ENCODE peak calls at places on chromosomes 5 and 9, in nine cellular contexts. One of them, this sample, is unnamed.
A peak's percentile ranks its signal among the peaks of the same experiment; 100 is the strongest.

GRCh38 chr5:170420809-170421412 is 31.7 kb upstream of the KCNMB1 start:
- DNase-seq in GM12891: peak; percentile 51
- DNase-seq in transverse colon: peak; percentile 38
- DNase-seq in suprapubic skin: no peak
- DNase-seq in GM12892: peak; percentile 34
- DNase-seq in endothelial cell of umbilical vein: peak; percentile 68
- DNase-seq in prostate gland: peak; percentile 63
- DNase-seq in stomach: peak; percentile 51
- DNase-seq in breast epithelium: no peak
- DNase-seq in this sample: no peak

GRCh38 chr9:91164724-91165520 is 196.8 kb downstream of the AUH start:
- DNase-seq in GM12891: no peak
- DNase-seq in prostate gland: no peak
- DNase-seq in GM12892: no peak
- DNase-seq in breast epithelium: peak; percentile 61
- DNase-seq in transverse colon: peak; percentile 87
- DNase-seq in endothelial cell of umbilical vein: peak; percentile 69
- DNase-seq in stomach: peak; percentile 79
- DNase-seq in suprapubic skin: peak; percentile 75
- DNase-seq in this sample: peak; percentile 86

GRCh38 chr9:124010665-124011321 is 775 bp upstream of the LHX2 start:
- DNase-seq in endothelial cell of umbilical vein: no peak
- DNase-seq in stomach: no peak
- DNase-seq in GM12891: no peak
- DNase-seq in transverse colon: no peak
- DNase-seq in GM12892: no peak
- DNase-seq in breast epithelium: no peak
- DNase-seq in suprapubic skin: peak; percentile 50
- DNase-seq in prostate gland: no peak
- DNase-seq in this sample: no peak

GRCh38 chr5:175305251-175305650 is 138.7 kb downstream of the DRD1 start:
- DNase-seq in GM12891: no peak
- DNase-seq in suprapubic skin: no peak
- DNase-seq in prostate gland: no peak
- DNase-seq in endothelial cell of umbilical vein: no peak
- DNase-seq in transverse colon: no peak
- DNase-seq in stomach: no peak
- DNase-seq in GM12892: no peak
- DNase-seq in breast epithelium: no peak
- DNase-seq in this sample: no peak

GRCh38 chr5:88672644-88673493 is 210.1 kb downstream of the MEF2C start:
- DNase-seq in GM12891: no peak
- DNase-seq in transverse colon: no peak
- DNase-seq in prostate gland: no peak
- DNase-seq in GM12892: no peak
- DNase-seq in stomach: no peak
- DNase-seq in suprapubic skin: no peak
- DNase-seq in endothelial cell of umbilical vein: no peak
- DNase-seq in breast epithelium: no peak
- DNase-seq in this sample: no peak

GRCh38 chr5:168822745-168823281 is 243.6 kb upstream of the PANK3 start:
- DNase-seq in stomach: no peak
- DNase-seq in prostate gland: no peak
- DNase-seq in breast epithelium: no peak
- DNase-seq in suprapubic skin: peak; percentile 70
- DNase-seq in endothelial cell of umbilical vein: no peak
- DNase-seq in GM12892: no peak
- DNase-seq in transverse colon: no peak
- DNase-seq in GM12891: no peak
- DNase-seq in this sample: no peak

GRCh38 chr5:122972877-122973276 is 63.6 kb downstream of the PPIC start:
- DNase-seq in transverse colon: no peak
- DNase-seq in GM12892: no peak
- DNase-seq in breast epithelium: no peak
- DNase-seq in endothelial cell of umbilical vein: no peak
- DNase-seq in stomach: no peak
- DNase-seq in GM12891: no peak
- DNase-seq in suprapubic skin: no peak
- DNase-seq in prostate gland: no peak
- DNase-seq in this sample: no peak

GRCh38 chr9:33307067-33307466 is 16.8 kb downstream of the NFX1 start:
- DNase-seq in transverse colon: no peak
- DNase-seq in GM12892: no peak
- DNase-seq in prostate gland: no peak
- DNase-seq in suprapubic skin: no peak
- DNase-seq in GM12891: no peak
- DNase-seq in breast epithelium: no peak
- DNase-seq in stomach: no peak
- DNase-seq in endothelial cell of umbilical vein: no peak
- DNase-seq in this sample: no peak

GRCh38 chr9:121866927-121867326 is 215.5 kb downstream of the DAB2IP start:
- DNase-seq in breast epithelium: no peak
- DNase-seq in GM12892: no peak
- DNase-seq in stomach: no peak
- DNase-seq in suprapubic skin: no peak
- DNase-seq in prostate gland: no peak
- DNase-seq in endothelial cell of umbilical vein: no peak
- DNase-seq in GM12891: no peak
- DNase-seq in transverse colon: no peak
- DNase-seq in this sample: no peak

GRCh38 chr9:70480405-70480980 is 66.0 kb upstream of the KLF9 start:
- DNase-seq in endothelial cell of umbilical vein: peak; percentile 85
- DNase-seq in GM12891: no peak
- DNase-seq in GM12892: no peak
- DNase-seq in transverse colon: peak; percentile 87
- DNase-seq in breast epithelium: peak; percentile 82
- DNase-seq in prostate gland: peak; percentile 93
- DNase-seq in suprapubic skin: peak; percentile 94
- DNase-seq in stomach: peak; percentile 87
- DNase-seq in this sample: peak; percentile 99

GRCh38 chr5:91379602-91380490 is 3.3 kb downstream of the ARRDC3 start:
- DNase-seq in suprapubic skin: peak; percentile 93
- DNase-seq in stomach: peak; percentile 97
- DNase-seq in endothelial cell of umbilical vein: peak; percentile 94
- DNase-seq in prostate gland: peak; percentile 91
- DNase-seq in GM12891: peak; percentile 53
- DNase-seq in breast epithelium: peak; percentile 92
- DNase-seq in transverse colon: peak; percentile 96
- DNase-seq in GM12892: peak; percentile 49
- DNase-seq in this sample: no peak

GRCh38 chr9:91395106-91395552 is 28.5 kb downstream of the NFIL3 start:
- DNase-seq in GM12891: no peak
- DNase-seq in prostate gland: no peak
- DNase-seq in GM12892: no peak
- DNase-seq in stomach: no peak
- DNase-seq in suprapubic skin: no peak
- DNase-seq in endothelial cell of umbilical vein: no peak
- DNase-seq in breast epithelium: no peak
- DNase-seq in transverse colon: no peak
- DNase-seq in this sample: no peak

GRCh38 chr9:92535940-92536850 is at the start of gene ECM2:
- DNase-seq in endothelial cell of umbilical vein: peak; percentile 32
- DNase-seq in GM12891: no peak
- DNase-seq in suprapubic skin: no peak
- DNase-seq in breast epithelium: no peak
- DNase-seq in stomach: no peak
- DNase-seq in transverse colon: no peak
- DNase-seq in GM12892: no peak
- DNase-seq in prostate gland: no peak
- DNase-seq in this sample: no peak

GRCh38 chr5:181027452-181028031 is 12.5 kb upstream of the BTNL9 start:
- DNase-seq in endothelial cell of umbilical vein: no peak
- DNase-seq in GM12892: no peak
- DNase-seq in prostate gland: no peak
- DNase-seq in transverse colon: no peak
- DNase-seq in stomach: no peak
- DNase-seq in breast epithelium: no peak
- DNase-seq in GM12891: no peak
- DNase-seq in suprapubic skin: no peak
- DNase-seq in this sample: no peak

GRCh38 chr5:181031716-181032115 is 8.3 kb upstream of the BTNL9 start:
- DNase-seq in GM12891: no peak
- DNase-seq in suprapubic skin: no peak
- DNase-seq in stomach: no peak
- DNase-seq in breast epithelium: no peak
- DNase-seq in endothelial cell of umbilical vein: no peak
- DNase-seq in GM12892: no peak
- DNase-seq in transverse colon: no peak
- DNase-seq in prostate gland: no peak
- DNase-seq in this sample: no peak

GRCh38 chr5:181024245-181025029 is 15.6 kb upstream of the BTNL9 start:
- DNase-seq in suprapubic skin: no peak
- DNase-seq in GM12892: no peak
- DNase-seq in endothelial cell of umbilical vein: no peak
- DNase-seq in GM12891: no peak
- DNase-seq in transverse colon: no peak
- DNase-seq in prostate gland: no peak
- DNase-seq in stomach: no peak
- DNase-seq in breast epithelium: no peak
- DNase-seq in this sample: no peak

GRCh38 chr5:181028032-181028819 is 11.8 kb upstream of the BTNL9 start:
- DNase-seq in breast epithelium: peak; percentile 7
- DNase-seq in suprapubic skin: no peak
- DNase-seq in GM12892: no peak
- DNase-seq in GM12891: no peak
- DNase-seq in prostate gland: no peak
- DNase-seq in transverse colon: no peak
- DNase-seq in endothelial cell of umbilical vein: no peak
- DNase-seq in stomach: no peak
- DNase-seq in this sample: no peak
- TF ChIP-seq POLR2AphosphoS5 in breast epithelium: no peak
- TF ChIP-seq POLR2AphosphoS5 in suprapubic skin: no peak
- TF ChIP-seq POLR2AphosphoS5 in GM12892: no peak
- TF ChIP-seq POLR2AphosphoS5 in GM12891: no peak
- TF ChIP-seq POLR2AphosphoS5 in prostate gland: no peak
- TF ChIP-seq POLR2AphosphoS5 in transverse colon: no peak
- TF ChIP-seq POLR2AphosphoS5 in endothelial cell of umbilical vein: no peak
- TF ChIP-seq POLR2AphosphoS5 in stomach: no peak
- TF ChIP-seq POLR2AphosphoS5 in this sample: no peak

DNA sequence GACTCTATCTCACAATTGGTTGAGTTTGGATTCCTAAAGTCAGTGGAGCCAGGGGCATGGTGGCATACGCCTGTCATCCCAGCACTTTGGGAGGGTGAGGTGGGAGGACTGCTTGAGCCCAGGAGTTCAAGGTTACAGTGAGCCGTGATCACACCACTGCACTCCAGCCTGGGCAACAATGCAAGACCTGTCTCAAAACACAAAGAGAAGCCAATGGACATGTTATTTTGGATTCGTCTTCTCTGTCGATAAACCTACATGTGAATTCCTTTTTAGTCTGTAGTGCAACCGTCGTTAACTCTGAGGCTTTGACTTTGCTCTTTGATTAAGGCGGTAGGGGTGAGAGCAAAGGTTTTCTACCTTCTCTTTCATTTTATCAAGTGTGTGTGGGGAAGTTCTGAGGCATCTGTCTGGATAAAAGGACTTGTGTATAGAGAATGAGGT is 142.7 kb downstream of the KDM4C start:
- DNase-seq in GM12891: no peak
- DNase-seq in prostate gland: no peak
- DNase-seq in GM12892: no peak
- DNase-seq in stomach: no peak
- DNase-seq in suprapubic skin: no peak
- DNase-seq in breast epithelium: no peak
- DNase-seq in transverse colon: no peak
- DNase-seq in endothelial cell of umbilical vein: no peak
- DNase-seq in this sample: no peak
- TF ChIP-seq POLR2A in GM12891: no peak
- TF ChIP-seq POLR2A in prostate gland: no peak
- TF ChIP-seq POLR2A in GM12892: no peak
- TF ChIP-seq POLR2A in stomach: no peak
- TF ChIP-seq POLR2A in suprapubic skin: no peak
- TF ChIP-seq POLR2A in breast epithelium: no peak
- TF ChIP-seq POLR2A in transverse colon: no peak
- TF ChIP-seq POLR2A in endothelial cell of umbilical vein: no peak
- TF ChIP-seq POLR2A in this sample: no peak

GRCh38 chr9:4490705-4491620 is 695 bp downstream of the SLC1A1 start:
- DNase-seq in breast epithelium: no peak
- DNase-seq in endothelial cell of umbilical vein: peak; percentile 25
- DNase-seq in transverse colon: no peak
- DNase-seq in stomach: no peak
- DNase-seq in prostate gland: no peak
- DNase-seq in GM12892: peak; percentile 27
- DNase-seq in suprapubic skin: no peak
- DNase-seq in GM12891: peak; percentile 33
- DNase-seq in this sample: no peak

GRCh38 chr9:4489562-4489918 is 728 bp upstream of the SLC1A1 start:
- DNase-seq in transverse colon: no peak
- DNase-seq in GM12891: no peak
- DNase-seq in stomach: peak; percentile 44
- DNase-seq in suprapubic skin: no peak
- DNase-seq in endothelial cell of umbilical vein: no peak
- DNase-seq in prostate gland: peak; percentile 23
- DNase-seq in breast epithelium: no peak
- DNase-seq in GM12892: no peak
- DNase-seq in this sample: no peak

GRCh38 chr9:4494337-4494736 is 4.1 kb downstream of the SLC1A1 start:
- DNase-seq in prostate gland: no peak
- DNase-seq in transverse colon: no peak
- DNase-seq in endothelial cell of umbilical vein: peak; percentile 69
- DNase-seq in suprapubic skin: no peak
- DNase-seq in GM12891: no peak
- DNase-seq in GM12892: no peak
- DNase-seq in breast epithelium: no peak
- DNase-seq in stomach: no peak
- DNase-seq in this sample: no peak

GRCh38 chr9:4489919-4490704 is at the start of gene SLC1A1:
- DNase-seq in GM12891: peak; percentile 58
- DNase-seq in prostate gland: peak; percentile 60
- DNase-seq in transverse colon: peak; percentile 76
- DNase-seq in suprapubic skin: no peak
- DNase-seq in endothelial cell of umbilical vein: peak; percentile 69
- DNase-seq in stomach: peak; percentile 73
- DNase-seq in GM12892: peak; percentile 73
- DNase-seq in breast epithelium: peak; percentile 57
- DNase-seq in this sample: no peak

DNA sequence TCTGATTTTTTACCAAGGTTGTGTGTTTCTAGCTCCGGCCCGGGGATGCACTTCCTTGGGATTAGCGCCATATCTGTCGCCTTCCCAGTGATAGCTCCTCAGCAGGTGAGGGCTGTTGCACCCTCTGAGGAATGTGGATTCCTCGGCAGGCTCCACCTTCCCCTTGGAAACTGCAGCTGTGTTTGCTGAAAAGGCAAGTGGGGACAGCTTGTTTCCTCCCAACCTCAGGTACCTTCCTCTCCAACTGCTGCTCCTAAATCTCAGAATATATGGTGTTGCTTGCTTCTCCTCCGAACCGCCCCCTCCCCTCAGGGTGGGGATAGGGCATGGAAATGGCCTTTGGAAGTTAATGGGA is 1.3 kb downstream of the SLC1A1 start:
- DNase-seq in breast epithelium: no peak
- DNase-seq in suprapubic skin: no peak
- DNase-seq in GM12891: no peak
- DNase-seq in endothelial cell of umbilical vein: no peak
- DNase-seq in transverse colon: peak; percentile 27
- DNase-seq in GM12892: no peak
- DNase-seq in stomach: peak; percentile 31
- DNase-seq in prostate gland: peak; percentile 26
- DNase-seq in this sample: no peak
- TF ChIP-seq POLR2AphosphoS5 in breast epithelium: no peak
- TF ChIP-seq POLR2AphosphoS5 in suprapubic skin: no peak
- TF ChIP-seq POLR2AphosphoS5 in GM12891: no peak
- TF ChIP-seq POLR2AphosphoS5 in endothelial cell of umbilical vein: no peak
- TF ChIP-seq POLR2AphosphoS5 in transverse colon: no peak
- TF ChIP-seq POLR2AphosphoS5 in GM12892: no peak
- TF ChIP-seq POLR2AphosphoS5 in stomach: no peak
- TF ChIP-seq POLR2AphosphoS5 in prostate gland: peak; percentile 14
- TF ChIP-seq POLR2AphosphoS5 in this sample: no peak

GRCh38 chr5:58937031-58937681 is 354.3 kb downstream of the RAB3C start:
- DNase-seq in breast epithelium: no peak
- DNase-seq in stomach: no peak
- DNase-seq in GM12892: no peak
- DNase-seq in prostate gland: no peak
- DNase-seq in endothelial cell of umbilical vein: no peak
- DNase-seq in transverse colon: no peak
- DNase-seq in GM12891: no peak
- DNase-seq in suprapubic skin: no peak
- DNase-seq in this sample: no peak
- TF ChIP-seq POLR2A in breast epithelium: no peak
- TF ChIP-seq POLR2A in stomach: no peak
- TF ChIP-seq POLR2A in GM12892: no peak
- TF ChIP-seq POLR2A in prostate gland: no peak
- TF ChIP-seq POLR2A in endothelial cell of umbilical vein: no peak
- TF ChIP-seq POLR2A in transverse colon: no peak
- TF ChIP-seq POLR2A in GM12891: no peak
- TF ChIP-seq POLR2A in suprapubic skin: no peak
- TF ChIP-seq POLR2A in this sample: no peak

This sample was measured in vagina.